ENCODE peak calls at places on chromosomes 13 and 19, in ten cellular contexts. R is suprapubic skin, X is ovary, Y is tibial nerve, J is stomach, T is transverse colon, A is SK-N-SH, K is A549, B is HepG2, Q is esophagus muscularis mucosa. E is an unnamed sample.
A peak's percentile ranks its signal among the peaks of the same experiment; 100 is the strongest.

GRCh38 chr13:34127523-34127922 is 309.6 kb downstream of the RFC3 start:
- DNase-seq in R (no peak), X (no peak), Y (no peak), J (no peak), T (no peak), A (no peak), K (no peak), B (no peak), Q (no peak), E (no peak)

GRCh38 chr19:277581-278165 is 13.5 kb downstream of the PLPP2 start:
- DNase-seq in R (no peak), X (no peak), Y (no peak), J (no peak), T (no peak), A (peak; percentile 3), K (no peak), B (no peak), Q (no peak), E (no peak)

GRCh38 chr19:54928299-54928698 is 19.0 kb downstream of the NLRP7 start:
- DNase-seq in R (no peak), X (no peak), Y (no peak), J (no peak), T (no peak), A (no peak), K (no peak), B (no peak), Q (no peak), E (no peak)

GRCh38 chr13:33758113-33758512 is 59.8 kb upstream of the RFC3 start:
- DNase-seq in R (no peak), X (no peak), Y (no peak), J (no peak), T (no peak), A (no peak), K (no peak), B (no peak), Q (no peak), E (no peak)

GRCh38 chr13:51523082-51523518 is 61.2 kb upstream of the WDFY2 start:
- DNase-seq in R (no peak), X (no peak), Y (no peak), J (no peak), T (peak; percentile 12), A (peak; percentile 45), K (no peak), B (peak; percentile 53), Q (no peak), E (no peak)

GRCh38 chr13:72141845-72142470 is 275.0 kb upstream of the DACH1 start:
- DNase-seq in R (no peak), X (no peak), Y (no peak), J (no peak), T (no peak), A (no peak), K (no peak), B (no peak), Q (no peak), E (no peak)

GRCh38 chr19:35549174-35549788 is 3.9 kb downstream of the TMEM147 start:
- DNase-seq in R (no peak), X (peak; percentile 60), Y (peak; percentile 33), J (peak; percentile 63), T (peak; percentile 56), A (peak; percentile 83), K (peak; percentile 96), B (peak; percentile 76), Q (no peak), E (peak; percentile 55)

GRCh38 chr19:57103573-57104277 is 16.1 kb upstream of the USP29 start:
- DNase-seq in R (no peak), X (peak; percentile 76), Y (peak; percentile 73), J (peak; percentile 41), T (peak; percentile 29), A (peak; percentile 79), K (peak; percentile 28), B (peak; percentile 47), Q (no peak), E (no peak)

GRCh38 chr13:112724788-112725345 is 35.0 kb downstream of the ATP11A start:
- DNase-seq in R (peak; percentile 42), X (no peak), Y (no peak), J (no peak), T (no peak), A (no peak), K (no peak), B (no peak), Q (no peak), E (no peak)

DNA sequence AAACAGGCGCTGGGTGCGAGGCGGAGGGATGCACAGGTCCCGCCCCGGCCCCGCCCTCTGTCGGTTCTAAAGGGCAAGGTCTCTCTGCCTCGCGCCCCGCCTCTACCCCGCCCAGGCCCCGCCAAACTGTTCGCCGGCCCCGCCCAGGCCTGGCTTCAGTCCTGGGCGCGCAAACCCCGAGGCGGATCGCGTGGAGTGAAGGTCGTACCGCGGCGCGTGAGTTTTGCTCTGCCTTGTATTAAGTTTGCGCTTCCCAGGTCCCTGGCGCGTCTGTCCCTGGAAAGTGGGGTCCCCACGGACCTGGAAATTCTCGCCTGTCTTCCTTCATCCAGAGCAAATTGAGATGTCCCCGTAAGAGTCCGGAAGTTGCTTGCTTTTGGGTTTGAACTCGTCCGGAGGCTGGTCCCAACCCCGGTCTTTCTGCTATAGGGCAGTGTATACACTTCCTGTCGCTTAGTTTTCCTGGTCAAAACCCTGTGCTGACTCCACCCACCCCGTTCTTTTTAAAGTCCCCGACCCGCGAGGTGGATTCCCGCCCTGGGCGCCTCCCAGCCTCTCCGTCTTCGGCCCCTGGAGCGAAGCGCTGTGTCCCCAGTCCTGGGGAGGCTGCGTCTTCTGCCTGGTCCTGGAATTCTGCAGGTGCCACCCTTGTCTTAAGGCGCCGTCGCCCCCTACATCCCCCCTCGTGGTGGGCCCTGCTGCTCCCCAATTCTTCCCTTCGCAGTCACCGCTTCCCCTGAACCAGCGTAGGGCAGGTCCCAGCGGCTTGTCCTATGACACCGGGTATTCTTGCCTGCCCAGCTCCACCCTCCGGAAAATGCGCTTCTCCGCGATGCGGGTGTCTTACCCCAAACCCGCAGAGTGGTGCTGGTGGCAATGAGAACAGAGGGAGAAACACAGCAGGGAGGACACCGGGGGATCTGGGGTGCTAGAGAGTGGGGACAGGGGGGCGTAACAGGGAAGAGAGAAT is 8.6 kb downstream of the ZNF808 start:
- DNase-seq in R (peak; percentile 93), X (peak; percentile 82), Y (peak; percentile 79), J (peak; percentile 74), T (peak; percentile 82), A (peak; percentile 84), K (no peak), B (no peak), Q (peak; percentile 96), E (peak; percentile 87)
- TF ChIP-seq EP300 in R (no peak), X (no peak), Y (peak; percentile 45), J (no peak), T (no peak), A (no peak), K (no peak), B (no peak), Q (no peak), E (no peak)

DNA sequence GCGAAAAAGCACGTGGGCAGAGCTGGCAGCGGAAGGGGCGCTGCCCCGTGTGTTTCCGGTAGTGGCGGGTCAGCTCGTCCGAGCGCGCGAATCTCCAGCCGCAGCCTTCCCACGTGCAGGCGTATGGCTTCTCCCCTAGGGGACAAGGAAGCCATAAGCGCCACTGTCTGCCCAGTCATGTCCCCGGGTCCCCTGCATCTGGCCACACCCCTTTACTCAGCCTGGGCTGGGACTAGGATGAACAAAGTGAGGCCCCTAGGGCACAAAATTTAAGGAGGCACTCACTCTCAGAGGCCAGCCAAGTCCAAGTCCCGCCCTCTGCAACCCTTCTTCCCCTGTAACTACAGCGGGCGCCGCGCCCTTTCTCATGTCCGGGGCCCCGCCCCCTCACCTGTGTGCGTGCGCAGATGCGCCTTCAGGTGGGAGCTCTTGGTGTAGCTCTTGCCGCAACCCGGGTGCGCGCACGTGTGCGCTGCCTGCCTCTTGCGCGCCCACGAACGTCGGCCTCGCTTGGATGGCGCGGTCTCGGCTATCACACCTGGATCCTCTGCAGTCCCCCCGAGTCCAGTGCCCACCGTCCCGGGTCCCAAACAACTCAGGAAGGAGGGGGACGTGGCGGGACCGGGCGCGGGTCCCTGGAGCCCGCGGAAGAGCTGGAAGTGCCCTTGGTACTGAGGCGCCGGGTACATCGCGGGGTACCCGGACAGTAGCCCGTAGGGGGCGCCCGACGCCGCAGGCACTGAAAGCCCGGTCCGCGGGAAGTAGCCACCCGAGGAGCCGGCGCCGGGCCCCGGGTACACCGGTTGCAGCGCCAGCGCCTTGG is 1.9 kb downstream of the KLF1 start:
- DNase-seq in R (peak; percentile 81), X (no peak), Y (no peak), J (peak; percentile 95), T (peak; percentile 96), A (peak; percentile 86), K (peak; percentile 54), B (peak; percentile 29), Q (no peak), E (peak; percentile 93)
- TF ChIP-seq EP300 in R (no peak), X (no peak), Y (no peak), J (no peak), T (no peak), A (no peak), K (no peak), B (no peak), Q (no peak), E (no peak)

DNA sequence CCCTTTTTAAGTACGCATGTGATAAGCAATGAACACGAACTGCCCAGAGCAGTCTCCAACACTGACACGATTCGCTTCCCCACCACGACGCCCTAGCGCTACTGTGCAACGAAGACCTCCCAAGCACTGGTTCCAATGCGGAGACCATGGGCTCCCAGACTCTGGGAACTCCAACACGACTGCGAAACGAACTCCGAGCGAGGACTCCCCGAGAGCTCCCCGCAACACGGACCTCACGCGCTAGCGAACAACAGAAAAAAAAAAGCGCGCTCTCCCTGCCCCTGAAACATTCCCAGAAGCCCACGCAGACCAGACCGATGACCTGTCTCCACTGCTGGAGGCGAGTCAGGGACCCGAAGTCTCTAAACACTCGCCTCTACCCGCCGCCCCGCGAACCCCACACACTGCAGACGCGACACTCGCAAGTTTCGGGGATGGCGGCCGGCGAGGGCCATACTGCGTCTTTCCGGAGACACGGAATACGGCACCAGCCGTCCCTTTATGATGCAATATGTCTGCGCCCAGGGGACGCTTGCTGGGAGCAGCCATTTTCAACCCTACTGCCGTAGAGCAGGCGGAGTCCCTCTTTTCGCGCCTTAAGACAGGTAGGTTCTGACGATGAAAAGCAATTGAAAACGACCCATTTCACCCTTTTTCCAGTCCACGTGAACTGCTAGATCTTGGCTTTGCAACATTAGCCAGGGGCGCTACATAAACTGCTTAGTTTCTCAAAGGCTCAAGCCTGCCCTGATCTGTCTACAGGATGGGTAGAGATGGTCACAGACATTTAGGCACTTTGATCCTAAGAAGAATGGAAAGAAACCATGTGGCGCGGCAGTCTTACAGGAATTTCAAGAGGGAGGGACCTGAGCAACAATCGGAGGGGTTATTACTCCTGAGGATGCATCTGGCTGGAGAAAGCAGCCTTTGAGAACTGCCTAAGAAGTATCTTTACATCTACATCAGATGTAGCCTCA is at the start of gene ZNF577:
- DNase-seq in R (peak; percentile 92), X (peak; percentile 92), Y (peak; percentile 82), J (peak; percentile 86), T (peak; percentile 92), A (peak; percentile 67), K (no peak), B (no peak), Q (peak; percentile 93), E (peak; percentile 93)
- TF ChIP-seq EP300 in R (no peak), X (no peak), Y (peak; percentile 95), J (no peak), T (no peak), A (no peak), K (no peak), B (no peak), Q (no peak), E (no peak)

DNA sequence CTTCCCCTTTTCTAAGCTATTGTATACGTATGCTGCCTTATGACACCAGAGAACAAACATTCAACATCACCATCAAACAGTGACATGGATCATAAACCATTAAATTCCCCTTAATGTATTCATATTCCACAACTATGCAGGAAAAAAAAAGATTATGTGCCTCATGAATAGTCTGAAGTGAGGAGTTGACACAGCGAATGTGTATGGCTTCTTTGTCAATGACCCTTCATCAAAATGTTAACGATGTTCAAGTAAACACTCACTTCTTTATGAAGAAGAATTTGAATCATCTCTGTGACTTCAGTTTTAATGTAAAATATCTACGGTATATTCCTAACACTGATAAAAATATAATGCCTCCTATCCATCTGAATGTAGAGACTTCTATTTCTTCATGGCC is 44.6 kb downstream of the SMAD9 start:
- DNase-seq in R (no peak), X (no peak), Y (no peak), J (no peak), T (no peak), A (no peak), K (no peak), B (no peak), Q (no peak), E (no peak)
- TF ChIP-seq EP300 in R (no peak), X (no peak), Y (no peak), J (no peak), T (no peak), A (no peak), K (no peak), B (no peak), Q (no peak), E (no peak)